ENCODE peak calls at places on chromosomes 13 and 19, in nine cellular contexts. H is heart left ventricle; P is CD8-positive, alpha-beta T cell; O is pancreas; G is WERI-Rb-1; K is GM23338; V is left lung; C is breast epithelium; T is upper lobe of left lung. B is an unnamed sample.

GRCh38 chr13:42747399-42747873 is 33.9 kb upstream of the FAM216B start:
- DNase-seq in H (no peak), P (no peak), O (no peak), G (no peak), K (no peak), V (no peak), C (no peak), T (no peak), B (no peak)

GRCh38 chr13:102326381-102327118 is 75.3 kb downstream of the FGF14 start:
- DNase-seq in H (no peak), P (no peak), O (no peak), G (no peak), K (no peak), V (no peak), C (no peak), T (no peak), B (no peak)

GRCh38 chr13:34035676-34036325 is 217.9 kb downstream of the RFC3 start:
- DNase-seq in H (no peak), P (no peak), O (no peak), G (no peak), K (no peak), V (no peak), C (no peak), T (no peak), B (no peak)

GRCh38 chr19:15810335-15810734 is 5.1 kb downstream of the OR10H1 start:
- DNase-seq in H (no peak), P (no peak), O (no peak), G (no peak), K (no peak), V (no peak), C (no peak), T (no peak), B (no peak)

GRCh38 chr13:50200988-50201387 is 185.7 kb downstream of the KCNRG start:
- DNase-seq in H (no peak), P (no peak), O (no peak), G (no peak), K (no peak), V (no peak), C (no peak), T (no peak), B (no peak)

GRCh38 chr19:45716314-45717130 is 14.2 kb downstream of the FBXO46 start:
- DNase-seq in H (no peak), P (peak; percentile 19), O (no peak), G (no peak), K (peak; percentile 61), V (no peak), C (peak; percentile 63), T (peak; percentile 44), B (peak; percentile 35)

GRCh38 chr13:98133949-98134348 is 8.9 kb upstream of the FARP1 start:
- DNase-seq in H (no peak), P (no peak), O (no peak), G (no peak), K (no peak), V (no peak), C (no peak), T (no peak), B (no peak)

GRCh38 chr13:113669871-113670341 is 2.9 kb downstream of the GRK1 start:
- DNase-seq in H (peak; percentile 26), P (peak; percentile 1), O (peak; percentile 6), G (peak; percentile 17), K (no peak), V (peak; percentile 54), C (peak; percentile 41), T (peak; percentile 14), B (peak; percentile 12)

GRCh38 chr13:31955745-31956144 is 75.8 kb upstream of the FRY start:
- DNase-seq in H (no peak), P (no peak), O (no peak), G (no peak), K (no peak), V (no peak), C (no peak), T (no peak), B (no peak)

GRCh38 chr13:33766724-33767123 is 51.2 kb upstream of the RFC3 start:
- DNase-seq in H (no peak), P (no peak), O (no peak), G (no peak), K (no peak), V (no peak), C (no peak), T (no peak), B (no peak)

GRCh38 chr13:52024481-52024880 is at the start of gene UTP14C:
- DNase-seq in H (no peak), P (no peak), O (no peak), G (no peak), K (no peak), V (no peak), C (no peak), T (no peak), B (no peak)

GRCh38 chr19:53576941-53577653 is 39.2 kb downstream of the ZNF331 start:
- DNase-seq in H (no peak), P (no peak), O (no peak), G (no peak), K (peak; percentile 19), V (no peak), C (no peak), T (no peak), B (no peak)

DNA sequence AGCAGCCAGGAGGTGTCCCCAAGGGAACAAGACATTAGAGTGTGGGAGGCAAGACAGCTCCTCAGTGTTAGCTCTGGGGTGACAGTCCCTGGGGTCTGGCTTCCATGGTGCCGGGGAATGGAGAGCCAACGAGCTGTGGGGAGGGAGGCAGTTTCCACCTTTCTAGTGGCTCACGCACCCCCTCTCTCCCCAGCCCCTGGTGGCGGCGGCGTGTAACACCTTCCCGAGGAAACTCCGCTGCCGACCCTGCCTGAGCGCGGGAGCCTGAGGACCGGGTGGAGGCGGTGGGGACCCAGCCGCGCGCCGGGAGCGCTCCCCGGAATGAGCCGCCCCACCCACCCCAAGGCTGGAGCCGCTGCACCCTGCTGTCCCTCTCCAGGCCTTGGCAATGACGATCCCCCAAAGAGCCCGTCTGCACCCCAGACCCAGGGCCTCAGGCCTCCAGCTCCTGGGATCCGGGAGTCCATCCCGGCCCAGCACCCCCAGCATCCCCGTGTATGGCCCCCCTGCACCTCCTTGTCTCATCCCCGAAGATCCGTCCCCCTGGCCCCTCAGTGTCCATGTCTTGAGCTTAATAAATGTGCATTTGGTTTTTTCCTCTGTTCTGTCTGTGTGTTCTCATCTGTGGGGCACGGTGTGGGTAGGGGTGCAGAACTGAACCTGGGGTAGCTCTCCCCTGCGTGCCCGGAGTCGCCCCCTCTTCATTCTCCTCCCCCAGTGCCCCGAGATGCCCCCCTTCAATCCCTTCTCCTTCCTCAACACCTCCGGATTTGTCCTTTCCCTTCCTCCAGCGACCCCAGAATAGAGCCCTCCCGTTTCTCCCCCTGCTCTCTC is 617 bp upstream of the FXYD5 start:
- DNase-seq in H (peak; percentile 48), P (peak; percentile 80), O (peak; percentile 28), G (peak; percentile 73), K (peak; percentile 88), V (peak; percentile 92), C (no peak), T (peak; percentile 48), B (no peak)
- TF ChIP-seq CTCF in H (peak; percentile 29), P (peak; percentile 65), O (peak; percentile 40), G (peak; percentile 86), K (peak; percentile 59), V (peak; percentile 46), C (peak; percentile 58), T (peak; percentile 63), B (peak; percentile 38)

GRCh38 chr19:10803252-10803651 is 32.8 kb downstream of the TMED1 start:
- DNase-seq in H (no peak), P (no peak), O (no peak), G (no peak), K (no peak), V (no peak), C (no peak), T (no peak), B (no peak)
- H3K36me3 ChIP-seq in H (peaks cover 22% of the 10 kb centered on the region), P (peaks cover 32% of the 10 kb centered on the region), O (peaks cover 5% of the 10 kb centered on the region), G (peaks cover 63% of the 10 kb centered on the region), K (no peaks in the 10 kb centered on the region), V (peaks cover 98% of the 10 kb centered on the region), C (no peaks in the 10 kb centered on the region), T (peaks cover 88% of the 10 kb centered on the region), B (peaks cover 95% of the 10 kb centered on the region)

GRCh38 chr19:50458396-50459066 is 17.8 kb upstream of the EMC10 start:
- DNase-seq in H (no peak), P (no peak), O (no peak), G (no peak), K (peak; percentile 30), V (no peak), C (no peak), T (no peak), B (no peak)

GRCh38 chr19:50459638-50460037 is 16.7 kb upstream of the EMC10 start:
- DNase-seq in H (no peak), P (no peak), O (no peak), G (no peak), K (no peak), V (peak; percentile 10), C (no peak), T (no peak), B (no peak)

GRCh38 chr19:50461066-50461875 is 15.0 kb upstream of the EMC10 start:
- DNase-seq in H (no peak), P (peak; percentile 56), O (peak; percentile 65), G (peak; percentile 73), K (peak; percentile 86), V (peak; percentile 75), C (peak; percentile 65), T (peak; percentile 65), B (peak; percentile 48)

GRCh38 chr19:50459067-50459456 is 17.2 kb upstream of the EMC10 start:
- DNase-seq in H (no peak), P (no peak), O (no peak), G (no peak), K (no peak), V (no peak), C (no peak), T (no peak), B (no peak)

GRCh38 chr19:50460161-50460765 is 16.0 kb upstream of the EMC10 start:
- DNase-seq in H (no peak), P (no peak), O (no peak), G (no peak), K (peak; percentile 25), V (peak; percentile 22), C (no peak), T (no peak), B (no peak)
- TF ChIP-seq CTCF in H (no peak), P (no peak), O (no peak), G (no peak), K (peak; percentile 12), V (no peak), C (no peak), T (no peak), B (no peak)

DNA sequence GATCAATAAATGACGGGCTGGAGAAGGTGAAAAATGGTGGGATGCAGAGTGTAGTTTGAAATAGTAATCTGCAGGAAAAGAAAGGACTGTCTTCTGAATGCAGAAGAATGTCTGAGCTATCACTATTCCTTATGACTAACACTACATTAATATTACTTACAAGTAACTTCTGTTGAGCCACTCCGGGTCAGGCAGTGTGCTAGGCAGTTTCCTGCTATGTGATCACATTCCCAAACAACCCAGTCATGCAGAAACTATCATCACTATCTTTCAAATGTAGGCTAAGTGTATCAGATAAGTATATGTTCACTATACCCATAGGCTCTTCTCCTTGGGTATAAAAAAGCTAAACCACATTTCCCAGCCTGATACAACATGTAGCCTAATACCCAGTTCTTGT is 6.6 kb downstream of the ZNF599 start:
- DNase-seq in H (no peak), P (no peak), O (no peak), G (no peak), K (no peak), V (no peak), C (no peak), T (no peak), B (no peak)
- H3K36me3 ChIP-seq in H (peaks cover 64% of the 10 kb centered on the region), P (peaks cover 22% of the 10 kb centered on the region), O (peaks cover 18% of the 10 kb centered on the region), G (peaks cover 21% of the 10 kb centered on the region), K (peaks cover 20% of the 10 kb centered on the region), V (peaks cover 77% of the 10 kb centered on the region), C (peaks cover 30% of the 10 kb centered on the region), T (peaks cover 55% of the 10 kb centered on the region), B (peaks cover 6% of the 10 kb centered on the region)

B was measured in tibial nerve.